ENCODE peak calls at places on chromosomes 12 and 14, in six cellular contexts. One of them, this sample, is unnamed.

GRCh38 chr12:123398177-123398916 is 14.4 kb downstream of the KMT5A start:
- DNase-seq in kidney epithelial cell: no peak
- DNase-seq in tibial nerve: peak; percentile 17
- DNase-seq in hepatocyte: no peak
- DNase-seq in stomach: peak; percentile 73
- DNase-seq in brain microvascular endothelial cell: peak; percentile 62
- DNase-seq in this sample: no peak

GRCh38 chr14:85463512-85463911 is 66.4 kb upstream of the FLRT2 start:
- DNase-seq in kidney epithelial cell: no peak
- DNase-seq in tibial nerve: peak; percentile 18
- DNase-seq in hepatocyte: no peak
- DNase-seq in stomach: no peak
- DNase-seq in brain microvascular endothelial cell: no peak
- DNase-seq in this sample: no peak

GRCh38 chr12:24562761-24563392 is 386.0 kb downstream of the BCAT1 start:
- DNase-seq in kidney epithelial cell: no peak
- DNase-seq in tibial nerve: peak; percentile 10
- DNase-seq in hepatocyte: peak; percentile 50
- DNase-seq in stomach: no peak
- DNase-seq in brain microvascular endothelial cell: peak; percentile 40
- DNase-seq in this sample: peak; percentile 42

GRCh38 chr14:39441805-39442204 is 9.6 kb upstream of the FBXO33 start:
- DNase-seq in kidney epithelial cell: no peak
- DNase-seq in tibial nerve: no peak
- DNase-seq in hepatocyte: no peak
- DNase-seq in stomach: no peak
- DNase-seq in brain microvascular endothelial cell: no peak
- DNase-seq in this sample: no peak

GRCh38 chr12:95836185-95836609 is 22.6 kb upstream of the SNRPF start:
- DNase-seq in kidney epithelial cell: no peak
- DNase-seq in tibial nerve: no peak
- DNase-seq in hepatocyte: no peak
- DNase-seq in stomach: no peak
- DNase-seq in brain microvascular endothelial cell: peak; percentile 29
- DNase-seq in this sample: no peak

GRCh38 chr12:67647547-67648305 is 819 bp upstream of the DYRK2 start:
- DNase-seq in kidney epithelial cell: peak; percentile 77
- DNase-seq in tibial nerve: peak; percentile 73
- DNase-seq in hepatocyte: peak; percentile 92
- DNase-seq in stomach: peak; percentile 74
- DNase-seq in brain microvascular endothelial cell: peak; percentile 89
- DNase-seq in this sample: peak; percentile 89

GRCh38 chr14:76987956-76988520 is 40.5 kb downstream of the IRF2BPL start:
- DNase-seq in kidney epithelial cell: no peak
- DNase-seq in tibial nerve: no peak
- DNase-seq in hepatocyte: no peak
- DNase-seq in stomach: no peak
- DNase-seq in brain microvascular endothelial cell: no peak
- DNase-seq in this sample: no peak

GRCh38 chr12:21248679-21249078 is 86.0 kb downstream of the SLCO1A2 start:
- DNase-seq in kidney epithelial cell: no peak
- DNase-seq in tibial nerve: no peak
- DNase-seq in hepatocyte: peak; percentile 9
- DNase-seq in stomach: no peak
- DNase-seq in brain microvascular endothelial cell: no peak
- DNase-seq in this sample: peak; percentile 2

GRCh38 chr12:122834921-122835692 is at the start of gene HIP1R:
- DNase-seq in kidney epithelial cell: no peak
- DNase-seq in tibial nerve: no peak
- DNase-seq in hepatocyte: peak; percentile 71
- DNase-seq in stomach: peak; percentile 64
- DNase-seq in brain microvascular endothelial cell: no peak
- DNase-seq in this sample: peak; percentile 68

GRCh38 chr14:99199854-99200653 is 71.9 kb downstream of the BCL11B start:
- DNase-seq in kidney epithelial cell: no peak
- DNase-seq in tibial nerve: no peak
- DNase-seq in hepatocyte: no peak
- DNase-seq in stomach: no peak
- DNase-seq in brain microvascular endothelial cell: no peak
- DNase-seq in this sample: peak; percentile 15

GRCh38 chr12:89493650-89494302 is 30.8 kb downstream of the GALNT4 start:
- DNase-seq in kidney epithelial cell: no peak
- DNase-seq in tibial nerve: no peak
- DNase-seq in hepatocyte: no peak
- DNase-seq in stomach: no peak
- DNase-seq in brain microvascular endothelial cell: no peak
- DNase-seq in this sample: no peak

GRCh38 chr12:127165567-127166392 is 1101.2 kb upstream of the TMEM132C start:
- DNase-seq in kidney epithelial cell: peak; percentile 23
- DNase-seq in tibial nerve: peak; percentile 71
- DNase-seq in hepatocyte: peak; percentile 93
- DNase-seq in stomach: peak; percentile 84
- DNase-seq in brain microvascular endothelial cell: peak; percentile 72
- DNase-seq in this sample: peak; percentile 77

GRCh38 chr14:24138396-24139271 is 2.6 kb downstream of the PSME1 start:
- DNase-seq in kidney epithelial cell: no peak
- DNase-seq in tibial nerve: no peak
- DNase-seq in hepatocyte: no peak
- DNase-seq in stomach: no peak
- DNase-seq in brain microvascular endothelial cell: no peak
- DNase-seq in this sample: no peak

GRCh38 chr14:38357557-38357956 is 101.7 kb upstream of the CLEC14A start:
- DNase-seq in kidney epithelial cell: peak; percentile 7
- DNase-seq in tibial nerve: no peak
- DNase-seq in hepatocyte: no peak
- DNase-seq in stomach: no peak
- DNase-seq in brain microvascular endothelial cell: peak; percentile 59
- DNase-seq in this sample: no peak

GRCh38 chr14:94689218-94689984 is 77.2 kb downstream of the SERPINA3 start:
- DNase-seq in kidney epithelial cell: no peak
- DNase-seq in tibial nerve: peak; percentile 67
- DNase-seq in hepatocyte: peak; percentile 87
- DNase-seq in stomach: peak; percentile 68
- DNase-seq in brain microvascular endothelial cell: peak; percentile 42
- DNase-seq in this sample: peak; percentile 71

GRCh38 chr12:124599074-124599999 is 31.9 kb upstream of the NCOR2 start:
- DNase-seq in kidney epithelial cell: peak; percentile 65
- DNase-seq in tibial nerve: no peak
- DNase-seq in hepatocyte: no peak
- DNase-seq in stomach: no peak
- DNase-seq in brain microvascular endothelial cell: peak; percentile 53
- DNase-seq in this sample: peak; percentile 67

GRCh38 chr12:91704446-91704845 is 441.2 kb downstream of the BTG1 start:
- DNase-seq in kidney epithelial cell: no peak
- DNase-seq in tibial nerve: no peak
- DNase-seq in hepatocyte: no peak
- DNase-seq in stomach: no peak
- DNase-seq in brain microvascular endothelial cell: peak; percentile 74
- DNase-seq in this sample: no peak

GRCh38 chr14:65255029-65255545 is 152.8 kb upstream of the MAX start:
- DNase-seq in kidney epithelial cell: peak; percentile 53
- DNase-seq in tibial nerve: no peak
- DNase-seq in hepatocyte: peak; percentile 68
- DNase-seq in stomach: no peak
- DNase-seq in brain microvascular endothelial cell: peak; percentile 45
- DNase-seq in this sample: no peak

GRCh38 chr14:61661471-61661988 is 33.8 kb upstream of the HIF1A start:
- DNase-seq in kidney epithelial cell: no peak
- DNase-seq in tibial nerve: no peak
- DNase-seq in hepatocyte: no peak
- DNase-seq in stomach: no peak
- DNase-seq in brain microvascular endothelial cell: peak; percentile 55
- DNase-seq in this sample: peak; percentile 91

GRCh38 chr14:60590907-60591510 is 58.3 kb downstream of the SIX1 start:
- DNase-seq in kidney epithelial cell: no peak
- DNase-seq in tibial nerve: no peak
- DNase-seq in hepatocyte: no peak
- DNase-seq in stomach: no peak
- DNase-seq in brain microvascular endothelial cell: no peak
- DNase-seq in this sample: no peak

DNA sequence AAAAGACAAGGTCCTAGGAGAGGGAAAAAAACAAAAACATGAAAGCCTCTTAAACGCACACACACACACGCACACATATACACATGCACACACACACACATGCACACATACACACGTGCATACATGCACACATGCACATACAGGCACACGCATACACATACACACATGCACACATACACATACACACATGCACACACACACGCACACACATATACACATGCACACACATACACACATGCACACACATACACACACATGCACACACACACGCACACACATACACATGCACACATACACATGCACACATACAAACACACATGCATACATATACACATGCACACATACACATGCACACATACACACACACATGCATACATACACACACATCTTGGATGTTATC is 78.1 kb upstream of the PPP2R5C start:
- DNase-seq in kidney epithelial cell: no peak
- DNase-seq in tibial nerve: no peak
- DNase-seq in hepatocyte: no peak
- DNase-seq in stomach: no peak
- DNase-seq in brain microvascular endothelial cell: no peak
- DNase-seq in this sample: no peak
- H3K27me3 ChIP-seq in kidney epithelial cell: no peaks in the 10 kb centered on the region
- H3K27me3 ChIP-seq in tibial nerve: peaks cover 12% of the 10 kb centered on the region
- H3K27me3 ChIP-seq in hepatocyte: peaks cover 26% of the 10 kb centered on the region
- H3K27me3 ChIP-seq in stomach: peaks cover 33% of the 10 kb centered on the region
- H3K27me3 ChIP-seq in brain microvascular endothelial cell: no peaks in the 10 kb centered on the region
- H3K27me3 ChIP-seq in this sample: peaks cover 52% of the 10 kb centered on the region

GRCh38 chr12:57135487-57135886 is 7.2 kb downstream of the LRP1 start:
- DNase-seq in kidney epithelial cell: no peak
- DNase-seq in tibial nerve: no peak
- DNase-seq in hepatocyte: peak; percentile 58
- DNase-seq in stomach: no peak
- DNase-seq in brain microvascular endothelial cell: no peak
- DNase-seq in this sample: no peak
- H3K4me3 ChIP-seq in kidney epithelial cell: no peak overlapping the region
- H3K4me3 ChIP-seq in tibial nerve: no peak overlapping the region
- H3K4me3 ChIP-seq in hepatocyte: no peak overlapping the region
- H3K4me3 ChIP-seq in stomach: peak overlapping the region; percentile 13
- H3K4me3 ChIP-seq in brain microvascular endothelial cell: no peak overlapping the region
- H3K4me3 ChIP-seq in this sample: no peak overlapping the region

DNA sequence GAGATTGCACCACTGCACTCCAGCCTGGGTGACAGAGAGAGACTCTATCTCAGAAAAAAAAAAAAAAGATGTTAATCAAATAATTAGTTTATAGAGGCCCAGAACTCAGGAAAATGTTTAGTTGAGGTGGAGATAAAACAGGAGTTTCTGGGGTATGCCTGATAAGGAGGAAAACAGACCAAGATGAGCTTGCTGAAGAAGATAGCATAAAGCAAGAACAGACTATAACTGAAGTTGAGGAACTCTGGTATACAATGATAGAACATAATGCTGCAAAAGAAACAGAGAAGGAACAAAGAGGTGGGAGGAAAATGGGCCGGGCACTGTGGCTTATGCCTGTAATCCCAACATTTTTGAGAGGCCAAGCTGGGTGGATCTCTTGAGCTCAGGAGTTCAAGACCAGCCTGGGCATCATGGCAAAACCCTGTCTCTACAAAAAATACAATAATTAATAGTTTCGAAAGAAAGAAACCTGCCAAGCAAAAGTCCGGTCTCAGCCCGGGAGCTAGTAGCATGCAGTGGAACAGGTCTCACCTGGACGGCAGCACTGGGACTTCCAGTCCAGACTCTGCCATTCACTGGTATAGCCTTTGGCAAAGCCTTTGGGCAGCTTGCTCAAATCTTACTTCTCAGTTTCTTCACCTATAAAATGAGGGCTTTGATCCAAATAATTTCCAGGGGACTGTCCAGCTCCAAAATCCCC is 25.4 kb downstream of the SLC35E3 start:
- DNase-seq in kidney epithelial cell: no peak
- DNase-seq in tibial nerve: no peak
- DNase-seq in hepatocyte: no peak
- DNase-seq in stomach: no peak
- DNase-seq in brain microvascular endothelial cell: no peak
- DNase-seq in this sample: no peak
- H3K27me3 ChIP-seq in kidney epithelial cell: no peaks in the 10 kb centered on the region
- H3K27me3 ChIP-seq in tibial nerve: no peaks in the 10 kb centered on the region
- H3K27me3 ChIP-seq in hepatocyte: no peaks in the 10 kb centered on the region
- H3K27me3 ChIP-seq in stomach: no peaks in the 10 kb centered on the region
- H3K27me3 ChIP-seq in brain microvascular endothelial cell: no peaks in the 10 kb centered on the region
- H3K27me3 ChIP-seq in this sample: no peaks in the 10 kb centered on the region

GRCh38 chr14:101119830-101120571 is 216.5 kb upstream of the RTL1 start:
- DNase-seq in kidney epithelial cell: no peak
- DNase-seq in tibial nerve: peak; percentile 22
- DNase-seq in hepatocyte: no peak
- DNase-seq in stomach: peak; percentile 22
- DNase-seq in brain microvascular endothelial cell: no peak
- DNase-seq in this sample: peak; percentile 7
- H3K4me3 ChIP-seq in kidney epithelial cell: no peak overlapping the region
- H3K4me3 ChIP-seq in tibial nerve: no peak overlapping the region
- H3K4me3 ChIP-seq in hepatocyte: no peak overlapping the region
- H3K4me3 ChIP-seq in stomach: peak overlapping the region; percentile 27
- H3K4me3 ChIP-seq in brain microvascular endothelial cell: no peak overlapping the region
- H3K4me3 ChIP-seq in this sample: no peak overlapping the region

This sample was measured in cardiac muscle cell.